ENCODE peak calls at places on chromosomes 13 and 19, in ten cellular contexts. X is IMR-90, A is esophagus muscularis mucosa, O is breast epithelium, I is stomach, T is thyroid gland, M is tibial nerve, V is adrenal gland, Z is spleen, E is HepG2. G is an unnamed sample.
A peak's percentile ranks its signal among the peaks of the same experiment; 100 is the strongest.

GRCh38 chr13:112903606-112904195 is 65.3 kb upstream of the MCF2L start:
- DNase-seq in I (no peak), V (no peak), M (no peak), E (no peak), A (no peak), O (peak; percentile 53), X (no peak), Z (no peak), T (peak; percentile 93), G (no peak)

GRCh38 chr19:42091300-42092266 is 15.6 kb downstream of the ZNF574 start:
- DNase-seq in I (peak; percentile 62), Z (peak; percentile 80), V (no peak), X (peak; percentile 64), O (no peak), T (peak; percentile 10), A (no peak), E (no peak), M (no peak), G (no peak)

GRCh38 chr19:13089139-13089856 is 13.4 kb downstream of the LYL1 start:
- DNase-seq in A (no peak), Z (no peak), M (no peak), I (no peak), T (no peak), E (peak; percentile 30), O (no peak), X (no peak), V (no peak), G (no peak)

GRCh38 chr19:18861235-18861634 is 29.5 kb downstream of the UPF1 start:
- DNase-seq in E (no peak), X (no peak), T (no peak), Z (peak; percentile 62), V (no peak), O (no peak), I (no peak), A (no peak), M (no peak), G (no peak)

GRCh38 chr13:33235078-33235477 is 50.5 kb downstream of the STARD13 start:
- DNase-seq in Z (no peak), V (no peak), M (no peak), A (no peak), X (peak; percentile 76), T (no peak), E (peak; percentile 71), O (no peak), I (no peak), G (no peak)

GRCh38 chr13:84279166-84279565 is 396.9 kb upstream of the SLITRK1 start:
- DNase-seq in I (no peak), M (no peak), T (no peak), V (no peak), X (peak; percentile 1), E (no peak), O (no peak), A (no peak), Z (no peak), G (no peak)

GRCh38 chr13:75217949-75218348 is 264.0 kb downstream of the TBC1D4 start:
- DNase-seq in Z (no peak), A (no peak), V (no peak), T (no peak), I (no peak), M (no peak), O (no peak), X (peak; percentile 4), E (no peak), G (no peak)

GRCh38 chr13:66915596-66916185 is 314.4 kb downstream of the PCDH9 start:
- DNase-seq in V (no peak), Z (no peak), E (no peak), T (no peak), M (no peak), A (no peak), I (no peak), X (peak; percentile 63), O (no peak), G (no peak)

GRCh38 chr19:23771761-23772667 is 13.3 kb upstream of the ZNF681 start:
- DNase-seq in V (no peak), O (no peak), X (no peak), E (no peak), M (no peak), Z (no peak), I (no peak), A (no peak), T (no peak), G (peak; percentile 42)

GRCh38 chr13:97057196-97057595 is 62.9 kb upstream of the OXGR1 start:
- DNase-seq in V (no peak), M (no peak), Z (no peak), A (no peak), X (no peak), I (no peak), O (no peak), T (no peak), E (no peak), G (no peak)

GRCh38 chr13:50255639-50256038 is 240.4 kb downstream of the KCNRG start:
- DNase-seq in T (no peak), I (no peak), X (no peak), E (no peak), M (no peak), Z (no peak), O (no peak), V (no peak), A (no peak), G (no peak)

GRCh38 chr13:29474991-29475390 is 120.5 kb downstream of the SLC7A1 start:
- DNase-seq in V (no peak), X (peak; percentile 91), O (no peak), T (no peak), Z (no peak), E (no peak), A (no peak), I (no peak), M (no peak), G (no peak)

GRCh38 chr19:1274081-1274851 is 1.1 kb upstream of the FAM174C start:
- DNase-seq in T (no peak), I (no peak), M (no peak), Z (peak; percentile 90), E (no peak), V (no peak), X (no peak), A (no peak), O (no peak), G (peak; percentile 89)
- TF ChIP-seq POLR2A in T (no peak), I (no peak), M (no peak), Z (no peak), E (no peak), V (no peak), X (no peak), A (no peak), O (no peak), G (no peak)

DNA sequence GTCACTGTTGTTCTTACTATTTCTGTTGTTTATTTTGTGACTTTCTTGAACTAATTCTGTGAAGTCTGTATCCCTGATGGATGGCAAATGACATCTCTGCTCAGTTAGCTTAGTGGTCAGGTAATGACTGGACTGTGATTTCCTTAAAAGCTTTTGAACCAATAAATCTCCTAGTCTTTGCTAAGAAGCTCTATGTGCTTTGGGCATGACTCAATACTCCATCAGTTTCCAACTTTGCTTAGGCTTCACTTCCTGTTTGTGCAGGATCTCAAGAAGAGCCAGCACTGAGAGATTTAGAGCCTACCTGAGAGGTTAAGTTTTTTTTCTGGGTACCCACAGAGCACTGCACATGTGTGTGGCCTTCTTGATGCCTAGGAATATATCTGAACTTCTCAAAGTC is 329.7 kb upstream of the HTR2A start:
- DNase-seq in O (no peak), A (no peak), V (no peak), X (peak; percentile 42), I (no peak), Z (no peak), T (no peak), M (no peak), E (no peak), G (no peak)
- H3K27ac ChIP-seq in O (no peak overlapping the region), A (no peak overlapping the region), V (no peak overlapping the region), X (no peak overlapping the region), I (no peak overlapping the region), Z (no peak overlapping the region), T (no peak overlapping the region), M (no peak overlapping the region), E (no peak overlapping the region), G (no peak overlapping the region)

GRCh38 chr19:35346193-35347052 is 1.3 kb upstream of the FFAR1 start:
- DNase-seq in T (no peak), X (no peak), Z (peak; percentile 92), I (peak; percentile 44), E (peak; percentile 16), M (no peak), A (peak; percentile 89), O (peak; percentile 51), V (no peak), G (peak; percentile 44)

GRCh38 chr19:35347171-35347929 is at the start of gene FFAR1:
- DNase-seq in O (peak; percentile 48), A (peak; percentile 89), V (no peak), X (no peak), Z (peak; percentile 81), I (peak; percentile 15), T (no peak), E (no peak), M (no peak), G (peak; percentile 22)

GRCh38 chr19:35342430-35342829 is 5.3 kb upstream of the FFAR1 start:
- DNase-seq in I (no peak), M (no peak), A (no peak), E (no peak), T (no peak), V (no peak), X (no peak), O (no peak), Z (peak; percentile 52), G (no peak)

GRCh38 chr19:35345671-35346111 is 2.0 kb upstream of the FFAR1 start:
- DNase-seq in T (no peak), X (no peak), O (peak; percentile 20), V (no peak), I (no peak), E (no peak), Z (peak; percentile 73), M (no peak), A (peak; percentile 90), G (no peak)

GRCh38 chr19:35344511-35345031 is 3.1 kb upstream of the FFAR1 start:
- DNase-seq in M (no peak), A (peak; percentile 34), E (no peak), I (no peak), Z (peak; percentile 70), V (no peak), T (no peak), X (no peak), O (peak; percentile 24), G (no peak)
- H3K4me1 ChIP-seq in M (no peaks in the 10 kb centered on the region), A (no peaks in the 10 kb centered on the region), E (peaks cover 42% of the 10 kb centered on the region), I (no peaks in the 10 kb centered on the region), Z (peaks cover 66% of the 10 kb centered on the region), V (no peaks in the 10 kb centered on the region), T (no peaks in the 10 kb centered on the region), X (no peaks in the 10 kb centered on the region), O (no peaks in the 10 kb centered on the region), G (no peaks in the 10 kb centered on the region)

DNA sequence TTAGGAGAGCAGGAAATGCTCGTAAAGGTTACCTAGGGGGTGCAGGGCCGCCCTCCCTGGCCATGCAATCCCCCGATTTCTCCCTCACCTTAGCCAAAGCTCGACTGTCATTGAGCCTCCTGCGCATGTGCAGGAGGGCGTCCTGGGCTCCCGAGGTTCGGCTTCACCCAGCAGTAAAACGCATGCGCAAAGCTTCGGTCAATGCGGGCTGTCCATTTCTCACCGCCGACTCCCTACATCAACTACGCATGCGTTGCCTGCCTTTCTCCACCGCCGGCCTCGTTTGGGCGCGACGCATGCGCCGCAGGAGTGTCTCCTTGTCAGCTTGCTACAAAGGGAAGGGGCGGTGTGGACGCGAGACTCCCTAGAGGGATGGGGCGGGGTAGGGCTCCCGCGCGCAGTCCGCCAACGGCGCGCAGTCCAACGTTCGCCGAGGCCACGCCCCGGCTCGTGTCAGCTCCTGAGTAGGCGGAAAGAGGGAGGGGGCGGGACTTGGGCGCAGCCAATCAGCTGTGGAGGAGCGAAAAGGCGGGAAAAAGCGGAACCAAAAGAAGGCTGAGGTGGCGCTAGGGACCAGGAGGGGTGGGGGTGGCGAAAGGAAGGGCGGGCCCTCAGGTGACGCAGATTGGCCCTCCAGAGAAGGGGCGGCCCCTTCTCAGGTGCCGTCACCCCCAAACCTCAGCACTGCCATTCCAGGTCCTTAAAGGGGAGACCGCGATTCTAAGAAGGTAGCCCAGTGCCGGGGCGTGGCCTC is at the start of the genes SYNGR4 and TMEM143:
- DNase-seq in T (peak; percentile 99), O (peak; percentile 98), V (peak; percentile 98), A (peak; percentile 100), Z (peak; percentile 100), I (peak; percentile 98), M (peak; percentile 94), X (peak; percentile 99), E (peak; percentile 99), G (peak; percentile 100)
- TF ChIP-seq POLR2A in T (no peak), O (no peak), V (peak; percentile 32), A (peak; percentile 36), Z (no peak), I (no peak), M (no peak), X (peak; percentile 39), E (peak; percentile 80), G (no peak)

G was measured in vagina.